ENCODE peak calls at places on chromosomes 5 and 9, in ten cellular contexts. S is Caco-2, U is AG09309, A is fibroblast of the aortic adventitia, F is pancreas, Q is foreskin fibroblast, V is IMR-90, W is fibroblast of lung, K is left ventricle myocardium inferior, Y is fibroblast of villous mesenchyme. D is an unnamed sample.

GRCh38 chr9:87850405-87850804 is 32.3 kb upstream of the SPATA31E1 start:
- DNase-seq in A (peak), W (peak), F (no peak), V (peak), Y (peak), Q (peak), S (no peak), K (no peak), U (peak), D (peak)

GRCh38 chr9:131095666-131096489 is 453 bp upstream of the AIF1L start:
- DNase-seq in S (peak), F (no peak), V (no peak), K (no peak), U (no peak), W (no peak), A (no peak), Y (no peak), Q (peak), D (no peak)

GRCh38 chr5:73299017-73299630 is 126.1 kb downstream of the TMEM174 start:
- DNase-seq in S (peak), A (no peak), W (peak), Y (no peak), V (no peak), K (no peak), Q (peak), U (no peak), F (peak), D (no peak)

GRCh38 chr9:132806723-132807421 is 71.2 kb downstream of the AK8 start:
- DNase-seq in A (no peak), K (no peak), Q (no peak), F (no peak), V (no peak), Y (no peak), W (no peak), U (no peak), S (peak), D (no peak)

GRCh38 chr9:36091028-36091953 is 45.2 kb upstream of the GLIPR2 start:
- DNase-seq in K (no peak), Q (peak), W (peak), Y (peak), A (peak), S (no peak), F (no peak), U (no peak), V (peak), D (peak)

GRCh38 chr5:111517853-111518501 is 5.6 kb upstream of the STARD4 start:
- DNase-seq in W (no peak), V (no peak), Q (no peak), Y (no peak), A (no peak), K (no peak), S (no peak), F (no peak), U (no peak), D (no peak)

GRCh38 chr5:150904479-150905311 is at the start of gene ZNF300:
- DNase-seq in U (peak), Y (peak), A (peak), W (peak), S (peak), K (peak), Q (peak), V (peak), F (peak), D (peak)

GRCh38 chr5:82640901-82641300 is 362.7 kb upstream of the RPS23 start:
- DNase-seq in Y (no peak), F (no peak), K (no peak), W (no peak), A (no peak), V (no peak), Q (no peak), U (no peak), S (no peak), D (no peak)

GRCh38 chr5:6436715-6437340 is 11.8 kb upstream of the UBE2QL1 start:
- DNase-seq in Y (no peak), Q (no peak), A (no peak), F (no peak), S (no peak), U (no peak), V (no peak), K (no peak), W (no peak), D (no peak)

GRCh38 chr5:180785794-180786221 is 16.8 kb downstream of the MGAT1 start:
- DNase-seq in F (no peak), V (peak), W (peak), A (peak), Y (peak), S (peak), K (no peak), U (peak), Q (peak), D (no peak)

DNA sequence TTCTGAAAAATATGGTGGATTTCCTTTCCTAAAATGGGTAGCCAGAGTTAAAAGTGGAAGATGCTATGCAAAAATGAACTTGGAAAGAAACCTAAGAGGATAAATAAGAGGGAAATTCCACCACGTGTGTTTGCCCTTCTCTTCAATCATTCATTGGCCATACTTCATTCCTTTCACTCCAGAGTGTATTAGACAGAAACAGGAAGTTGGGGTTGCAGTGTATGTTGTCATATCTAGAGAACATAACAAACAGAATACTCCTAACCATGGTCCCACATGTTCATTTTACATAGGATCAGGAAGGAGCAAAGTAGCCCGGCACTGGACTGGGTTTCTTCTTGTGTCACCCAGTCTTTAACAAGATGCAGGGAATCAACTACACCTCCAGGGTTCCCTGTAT is 7.6 kb upstream of the GPBP1 start:
- DNase-seq in Q (peak), W (no peak), Y (peak), V (no peak), A (no peak), F (no peak), S (no peak), U (no peak), K (no peak), D (no peak)
- H3K4me3 ChIP-seq in Q (no peak), W (no peak), Y (no peak), V (no peak), A (no peak), F (no peak), S (no peak), U (no peak), K (no peak), D (no peak)

DNA sequence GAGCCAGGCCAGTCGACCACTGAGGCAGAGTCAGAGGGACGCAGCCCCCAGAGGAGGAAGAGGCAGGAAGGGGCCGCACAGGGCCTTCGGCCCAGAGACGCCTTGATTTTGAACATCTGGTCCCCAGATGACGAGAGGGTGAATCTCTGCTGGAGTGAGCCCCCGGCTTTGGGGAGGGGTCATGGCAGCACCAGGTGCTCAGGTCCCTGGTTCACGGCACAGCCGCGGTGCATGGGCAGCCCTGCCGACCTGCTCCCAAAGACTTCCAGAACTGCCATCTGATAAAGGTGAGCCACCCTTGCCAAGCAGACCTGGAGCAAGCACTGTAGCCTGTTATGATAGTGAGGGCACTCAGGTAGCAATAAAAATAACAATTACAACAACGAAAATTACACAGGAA is 29.8 kb downstream of the LPCAT1 start:
- DNase-seq in F (no peak), K (no peak), U (no peak), Y (no peak), V (no peak), Q (no peak), W (no peak), S (no peak), A (no peak), D (no peak)
- TF ChIP-seq CTCF in F (no peak), K (no peak), U (no peak), Y (no peak), V (no peak), Q (no peak), W (no peak), S (no peak), A (no peak), D (no peak)

GRCh38 chr9:37187269-37187668 is 66.9 kb downstream of the ZCCHC7 start:
- DNase-seq in V (no peak), K (no peak), W (no peak), F (no peak), S (no peak), A (no peak), Q (no peak), U (no peak), Y (no peak), D (no peak)

GRCh38 chr9:37197158-37198033 is 77.0 kb downstream of the ZCCHC7 start:
- DNase-seq in F (no peak), Y (peak), S (no peak), V (peak), W (peak), A (peak), Q (peak), K (no peak), U (no peak), D (no peak)

GRCh38 chr9:37192803-37193202 is 72.4 kb downstream of the ZCCHC7 start:
- DNase-seq in Y (no peak), W (no peak), A (no peak), K (no peak), Q (no peak), F (no peak), V (no peak), S (no peak), U (no peak), D (no peak)

GRCh38 chr9:37187713-37188439 is 67.5 kb downstream of the ZCCHC7 start:
- DNase-seq in Y (no peak), S (no peak), A (no peak), W (no peak), K (no peak), F (no peak), V (peak), Q (peak), U (no peak), D (no peak)

GRCh38 chr9:37191403-37192089 is 71.2 kb downstream of the ZCCHC7 start:
- DNase-seq in V (no peak), S (no peak), Q (no peak), U (no peak), Y (no peak), A (no peak), F (no peak), K (no peak), W (no peak), D (no peak)
- H3K4me3 ChIP-seq in V (no peak), S (no peak), Q (no peak), U (no peak), Y (no peak), A (no peak), F (no peak), K (no peak), W (no peak), D (no peak)

GRCh38 chr9:119801311-119801710 is 432.1 kb upstream of the BRINP1 start:
- DNase-seq in Y (no peak), A (peak), Q (no peak), K (no peak), V (no peak), F (no peak), S (no peak), W (no peak), U (peak), D (no peak)
- TF ChIP-seq CTCF in Y (no peak), A (no peak), Q (no peak), K (no peak), V (no peak), F (no peak), S (no peak), W (no peak), U (no peak), D (no peak)

D was measured in epithelial cell of proximal tubule.